ENCODE peak calls at places on chromosomes 13 and 19, in nine cellular contexts. B is T-cell, M is amniotic stem cell, P is GM06990, Z is lower lobe of right lung, G is left colon, C is heart left ventricle, X is mesenteric fat pad, S is tibial artery. L is an unnamed sample.

GRCh38 chr19:32196690-32197420 is 148.6 kb upstream of the ZNF507 start:
- DNase-seq in M (no peak), X (peak; percentile 68), G (no peak), Z (no peak), P (no peak), B (no peak), C (no peak), S (peak; percentile 32), L (no peak)

GRCh38 chr19:22545751-22546150 is 88.4 kb upstream of the ZNF492 start:
- DNase-seq in C (no peak), X (no peak), P (no peak), S (no peak), Z (no peak), G (peak; percentile 14), M (no peak), B (no peak), L (no peak)

GRCh38 chr13:50224534-50224933 is 209.3 kb downstream of the KCNRG start:
- DNase-seq in G (no peak), X (no peak), Z (no peak), M (no peak), S (no peak), P (no peak), C (no peak), B (no peak), L (no peak)

GRCh38 chr19:932647-933552 is 7.1 kb downstream of the ARID3A start:
- DNase-seq in Z (peak; percentile 75), X (no peak), M (peak; percentile 90), C (peak; percentile 84), G (peak; percentile 72), S (no peak), P (peak; percentile 73), B (no peak), L (no peak)

GRCh38 chr19:5354403-5354802 is 13.8 kb upstream of the PTPRS start:
- DNase-seq in G (no peak), C (no peak), P (no peak), X (no peak), M (no peak), Z (no peak), B (no peak), S (no peak), L (no peak)

GRCh38 chr13:26784704-26785639 is 24.4 kb upstream of the GPR12 start:
- DNase-seq in M (no peak), S (no peak), X (no peak), C (peak; percentile 45), Z (no peak), G (peak; percentile 35), B (peak; percentile 9), P (no peak), L (no peak)

GRCh38 chr13:108020027-108020426 is 195.3 kb downstream of the LIG4 start:
- DNase-seq in B (no peak), S (no peak), X (no peak), M (no peak), C (no peak), P (no peak), Z (no peak), G (no peak), L (peak; percentile 19)

GRCh38 chr19:29672933-29673336 is 7.7 kb downstream of the PLEKHF1 start:
- DNase-seq in G (no peak), P (peak; percentile 71), M (no peak), S (peak; percentile 58), Z (no peak), C (no peak), B (peak; percentile 88), X (peak; percentile 53), L (no peak)

GRCh38 chr19:4115050-4115817 is 8.7 kb downstream of the MAP2K2 start:
- DNase-seq in G (peak; percentile 55), M (no peak), S (no peak), B (peak; percentile 58), P (peak; percentile 64), Z (no peak), C (peak; percentile 71), X (no peak), L (no peak)

GRCh38 chr13:71856548-71856947 is 10.5 kb downstream of the DACH1 start:
- DNase-seq in G (no peak), S (no peak), B (no peak), M (no peak), C (no peak), X (no peak), Z (no peak), P (no peak), L (no peak)

GRCh38 chr19:30355586-30355985 is 16.6 kb upstream of the ZNF536 start:
- DNase-seq in M (no peak), Z (no peak), C (no peak), S (no peak), B (no peak), X (peak; percentile 57), P (no peak), G (no peak), L (no peak)

GRCh38 chr19:6427131-6427530 is 2.5 kb upstream of the KHSRP start:
- DNase-seq in G (no peak), P (no peak), M (no peak), C (no peak), Z (no peak), B (no peak), S (no peak), X (no peak), L (no peak)

GRCh38 chr19:33392341-33393285 is 19.1 kb downstream of the CEBPG start:
- DNase-seq in C (no peak), P (no peak), Z (peak; percentile 54), B (no peak), S (peak; percentile 66), X (peak; percentile 88), G (peak; percentile 64), M (no peak), L (no peak)

GRCh38 chr13:100378533-100378932 is 210.1 kb downstream of the GGACT start:
- DNase-seq in P (no peak), C (no peak), B (no peak), M (no peak), X (no peak), Z (no peak), G (no peak), S (no peak), L (no peak)

GRCh38 chr19:48637948-48638830 is 1.0 kb upstream of the DBP start:
- DNase-seq in X (no peak), M (peak; percentile 64), S (peak; percentile 93), P (peak; percentile 90), B (peak; percentile 82), G (peak; percentile 80), Z (peak; percentile 89), C (peak; percentile 88), L (peak; percentile 86)

GRCh38 chr13:50208826-50209335 is 193.6 kb downstream of the KCNRG start:
- DNase-seq in P (peak; percentile 5), X (no peak), G (peak; percentile 15), M (no peak), S (peak; percentile 69), C (peak; percentile 86), B (no peak), Z (peak; percentile 75), L (no peak)

GRCh38 chr19:4144666-4145261 is 8.7 kb upstream of the CREB3L3 start:
- DNase-seq in Z (no peak), C (no peak), X (no peak), G (peak; percentile 51), B (no peak), P (no peak), M (no peak), S (no peak), L (no peak)

GRCh38 chr13:45859682-45860081 is 8.1 kb upstream of the SIAH3 start:
- DNase-seq in P (no peak), S (no peak), G (no peak), M (no peak), B (no peak), C (no peak), X (no peak), Z (no peak), L (no peak)

GRCh38 chr13:75635621-75636338 is at the start of gene LMO7:
- DNase-seq in X (no peak), M (peak; percentile 42), C (peak; percentile 50), P (no peak), G (peak; percentile 67), S (peak; percentile 80), Z (peak; percentile 64), B (peak; percentile 9), L (peak; percentile 32)

GRCh38 chr13:46124967-46125933 is 20.4 kb upstream of the CPB2 start:
- DNase-seq in B (no peak), P (no peak), Z (no peak), S (no peak), C (no peak), X (no peak), G (no peak), M (no peak), L (no peak)

GRCh38 chr13:103537616-103538015 is 471.4 kb upstream of the SLC10A2 start:
- DNase-seq in M (no peak), C (no peak), Z (no peak), B (no peak), X (no peak), G (no peak), S (no peak), P (no peak), L (no peak)

GRCh38 chr19:13309853-13310252 is 159.6 kb downstream of the IER2 start:
- DNase-seq in P (no peak), C (no peak), B (no peak), G (no peak), M (no peak), X (no peak), S (no peak), Z (no peak), L (no peak)

GRCh38 chr19:37227996-37228395 is 10.0 kb downstream of the ZNF383 start:
- DNase-seq in M (no peak), X (no peak), Z (no peak), B (no peak), G (no peak), C (no peak), S (no peak), P (no peak), L (no peak)

GRCh38 chr13:40502236-40502635 is 164.2 kb downstream of the FOXO1 start:
- DNase-seq in Z (no peak), G (no peak), C (no peak), X (no peak), S (no peak), M (no peak), P (no peak), B (no peak), L (no peak)

GRCh38 chr13:98189841-98190505 is 12.9 kb upstream of the RNF113B start:
- DNase-seq in Z (no peak), B (no peak), G (no peak), C (peak; percentile 32), X (no peak), P (no peak), S (no peak), M (no peak), L (no peak)

GRCh38 chr13:42354246-42355117 is 82.5 kb downstream of the AKAP11 start:
- DNase-seq in P (peak; percentile 60), B (peak; percentile 7), C (no peak), M (no peak), G (no peak), S (no peak), Z (no peak), X (no peak), L (no peak)

GRCh38 chr13:27481766-27482165 is 31.4 kb upstream of the MTIF3 start:
- DNase-seq in P (no peak), G (peak; percentile 54), B (no peak), C (no peak), M (no peak), S (no peak), X (peak; percentile 88), Z (peak; percentile 63), L (peak; percentile 94)